ENCODE peak calls at places on chromosomes 7 and 10, in six cellular contexts. One of them, this sample, is unnamed.

GRCh38 chr10:70198696-70199466 is 28.6 kb upstream of the SAR1A start:
- DNase-seq in HepG2: no peak
- DNase-seq in GM12878: no peak
- DNase-seq in K562: no peak
- DNase-seq in GM12891: no peak
- DNase-seq in H1: no peak
- DNase-seq in this sample: no peak

GRCh38 chr7:152565731-152566130 is 110.2 kb downstream of the XRCC2 start:
- DNase-seq in GM12878: no peak
- DNase-seq in H1: no peak
- DNase-seq in HepG2: no peak
- DNase-seq in K562: no peak
- DNase-seq in GM12891: no peak
- DNase-seq in this sample: no peak

GRCh38 chr10:49269523-49269922 is 29.4 kb upstream of the C10orf71 start:
- DNase-seq in GM12878: no peak
- DNase-seq in K562: no peak
- DNase-seq in GM12891: no peak
- DNase-seq in HepG2: no peak
- DNase-seq in H1: no peak
- DNase-seq in this sample: no peak

GRCh38 chr7:131108212-131108980 is 219.3 kb upstream of the MKLN1 start:
- DNase-seq in K562: peak; percentile 50
- DNase-seq in GM12891: no peak
- DNase-seq in HepG2: no peak
- DNase-seq in H1: no peak
- DNase-seq in GM12878: no peak
- DNase-seq in this sample: no peak

GRCh38 chr7:17679427-17679826 is 260.9 kb downstream of the SNX13 start:
- DNase-seq in GM12891: no peak
- DNase-seq in K562: no peak
- DNase-seq in GM12878: no peak
- DNase-seq in H1: no peak
- DNase-seq in HepG2: no peak
- DNase-seq in this sample: no peak

GRCh38 chr7:47543056-47543455 is 38.9 kb downstream of the TNS3 start:
- DNase-seq in HepG2: no peak
- DNase-seq in K562: no peak
- DNase-seq in GM12878: no peak
- DNase-seq in H1: no peak
- DNase-seq in GM12891: no peak
- DNase-seq in this sample: no peak

GRCh38 chr7:46173526-46174191 is 252.6 kb upstream of the IGFBP3 start:
- DNase-seq in GM12878: no peak
- DNase-seq in K562: no peak
- DNase-seq in HepG2: no peak
- DNase-seq in GM12891: no peak
- DNase-seq in H1: no peak
- DNase-seq in this sample: no peak

GRCh38 chr7:71285614-71286013 is 153.7 kb downstream of the GALNT17 start:
- DNase-seq in HepG2: no peak
- DNase-seq in K562: no peak
- DNase-seq in H1: no peak
- DNase-seq in GM12891: no peak
- DNase-seq in GM12878: no peak
- DNase-seq in this sample: no peak

GRCh38 chr10:129927351-129928120 is 36.5 kb downstream of the EBF3 start:
- DNase-seq in K562: no peak
- DNase-seq in HepG2: no peak
- DNase-seq in GM12891: no peak
- DNase-seq in H1: no peak
- DNase-seq in GM12878: no peak
- DNase-seq in this sample: no peak

GRCh38 chr7:92633211-92633906 is 43.2 kb upstream of the FAM133B start:
- DNase-seq in K562: peak; percentile 76
- DNase-seq in H1: no peak
- DNase-seq in GM12878: no peak
- DNase-seq in HepG2: peak; percentile 87
- DNase-seq in GM12891: no peak
- DNase-seq in this sample: no peak

GRCh38 chr10:128908109-128908898 is 558.7 kb upstream of the MGMT start:
- DNase-seq in GM12878: peak; percentile 5
- DNase-seq in H1: no peak
- DNase-seq in K562: no peak
- DNase-seq in GM12891: no peak
- DNase-seq in HepG2: no peak
- DNase-seq in this sample: no peak

GRCh38 chr10:75034714-75035258 is 76.7 kb upstream of the SAMD8 start:
- DNase-seq in GM12878: no peak
- DNase-seq in K562: no peak
- DNase-seq in GM12891: no peak
- DNase-seq in HepG2: no peak
- DNase-seq in H1: no peak
- DNase-seq in this sample: no peak

GRCh38 chr7:78496226-78496625 is 697.7 kb downstream of the PHTF2 start:
- DNase-seq in HepG2: no peak
- DNase-seq in K562: no peak
- DNase-seq in GM12891: no peak
- DNase-seq in H1: no peak
- DNase-seq in GM12878: no peak
- DNase-seq in this sample: no peak

GRCh38 chr10:5975641-5976473 is 1.5 kb downstream of the IL15RA start:
- DNase-seq in HepG2: no peak
- DNase-seq in K562: peak; percentile 44
- DNase-seq in GM12878: peak; percentile 89
- DNase-seq in H1: no peak
- DNase-seq in GM12891: peak; percentile 60
- DNase-seq in this sample: peak; percentile 59

GRCh38 chr10:69807122-69807521 is 5.4 kb downstream of the COL13A1 start:
- DNase-seq in K562: no peak
- DNase-seq in HepG2: no peak
- DNase-seq in GM12878: no peak
- DNase-seq in H1: no peak
- DNase-seq in GM12891: no peak
- DNase-seq in this sample: no peak

GRCh38 chr7:44152971-44153947 is 12.1 kb upstream of the MYL7 start:
- DNase-seq in K562: no peak
- DNase-seq in H1: no peak
- DNase-seq in GM12878: no peak
- DNase-seq in HepG2: no peak
- DNase-seq in GM12891: no peak
- DNase-seq in this sample: no peak

GRCh38 chr10:114541081-114541833 is 116.8 kb downstream of the ABLIM1 start:
- DNase-seq in K562: no peak
- DNase-seq in HepG2: no peak
- DNase-seq in H1: no peak
- DNase-seq in GM12891: no peak
- DNase-seq in GM12878: no peak
- DNase-seq in this sample: no peak

GRCh38 chr10:88042162-88043100 is 179.0 kb downstream of the PTEN start:
- DNase-seq in H1: no peak
- DNase-seq in K562: peak; percentile 43
- DNase-seq in HepG2: no peak
- DNase-seq in GM12891: no peak
- DNase-seq in GM12878: no peak
- DNase-seq in this sample: no peak

GRCh38 chr7:82778021-82778420 is 334.4 kb upstream of the CACNA2D1 start:
- DNase-seq in GM12891: no peak
- DNase-seq in GM12878: no peak
- DNase-seq in K562: no peak
- DNase-seq in HepG2: no peak
- DNase-seq in H1: no peak
- DNase-seq in this sample: no peak

GRCh38 chr7:83105948-83106347 is 56.7 kb downstream of the PCLO start:
- DNase-seq in H1: no peak
- DNase-seq in HepG2: no peak
- DNase-seq in GM12891: no peak
- DNase-seq in K562: no peak
- DNase-seq in GM12878: no peak
- DNase-seq in this sample: no peak

GRCh38 chr7:143459359-143459758 is 16.1 kb downstream of the TAS2R60 start:
- DNase-seq in H1: no peak
- DNase-seq in GM12878: no peak
- DNase-seq in GM12891: no peak
- DNase-seq in HepG2: no peak
- DNase-seq in K562: no peak
- DNase-seq in this sample: no peak
- TF ChIP-seq POLR2AphosphoS5 in H1: no peak
- TF ChIP-seq POLR2AphosphoS5 in GM12878: no peak
- TF ChIP-seq POLR2AphosphoS5 in GM12891: no peak
- TF ChIP-seq POLR2AphosphoS5 in HepG2: no peak
- TF ChIP-seq POLR2AphosphoS5 in K562: no peak
- TF ChIP-seq POLR2AphosphoS5 in this sample: no peak

DNA sequence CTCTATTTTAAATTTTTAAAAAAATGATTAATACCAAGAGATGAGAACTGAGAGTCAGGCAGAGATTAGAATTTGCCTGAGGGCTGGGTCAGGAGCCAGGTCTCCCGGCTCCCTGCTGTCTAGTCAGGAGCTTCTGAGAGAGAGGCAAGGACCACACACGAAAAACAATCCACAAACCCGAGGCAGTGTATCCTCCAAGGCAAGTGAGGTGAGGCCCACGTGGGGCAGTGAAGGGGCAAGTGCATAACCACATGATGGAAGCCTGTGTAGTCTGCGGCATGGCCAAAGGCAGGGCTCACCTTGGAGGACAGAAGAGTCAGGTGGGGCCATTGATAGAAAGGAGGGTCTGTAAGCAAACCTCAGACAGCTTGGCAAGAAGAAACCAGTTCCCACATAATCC is 541.2 kb upstream of the FOXK1 start:
- DNase-seq in HepG2: no peak
- DNase-seq in K562: no peak
- DNase-seq in H1: no peak
- DNase-seq in GM12891: no peak
- DNase-seq in GM12878: no peak
- DNase-seq in this sample: no peak
- TF ChIP-seq POLR2A in HepG2: no peak
- TF ChIP-seq POLR2A in K562: no peak
- TF ChIP-seq POLR2A in H1: no peak
- TF ChIP-seq POLR2A in GM12891: no peak
- TF ChIP-seq POLR2A in GM12878: no peak
- TF ChIP-seq POLR2A in this sample: no peak

GRCh38 chr10:93123766-93124165 is 50.1 kb downstream of the CYP26A1 start:
- DNase-seq in HepG2: no peak
- DNase-seq in GM12891: no peak
- DNase-seq in K562: no peak
- DNase-seq in H1: no peak
- DNase-seq in GM12878: no peak
- DNase-seq in this sample: no peak

GRCh38 chr10:93124580-93125318 is 51.1 kb downstream of the CYP26A1 start:
- DNase-seq in K562: no peak
- DNase-seq in GM12891: no peak
- DNase-seq in H1: no peak
- DNase-seq in GM12878: peak; percentile 51
- DNase-seq in HepG2: no peak
- DNase-seq in this sample: no peak

GRCh38 chr10:93121311-93121710 is 47.6 kb downstream of the CYP26A1 start:
- DNase-seq in K562: no peak
- DNase-seq in H1: no peak
- DNase-seq in HepG2: no peak
- DNase-seq in GM12891: no peak
- DNase-seq in GM12878: no peak
- DNase-seq in this sample: no peak

GRCh38 chr10:93131956-93132355 is 58.3 kb downstream of the CYP26A1 start:
- DNase-seq in H1: no peak
- DNase-seq in GM12891: no peak
- DNase-seq in GM12878: no peak
- DNase-seq in HepG2: no peak
- DNase-seq in K562: no peak
- DNase-seq in this sample: no peak

DNA sequence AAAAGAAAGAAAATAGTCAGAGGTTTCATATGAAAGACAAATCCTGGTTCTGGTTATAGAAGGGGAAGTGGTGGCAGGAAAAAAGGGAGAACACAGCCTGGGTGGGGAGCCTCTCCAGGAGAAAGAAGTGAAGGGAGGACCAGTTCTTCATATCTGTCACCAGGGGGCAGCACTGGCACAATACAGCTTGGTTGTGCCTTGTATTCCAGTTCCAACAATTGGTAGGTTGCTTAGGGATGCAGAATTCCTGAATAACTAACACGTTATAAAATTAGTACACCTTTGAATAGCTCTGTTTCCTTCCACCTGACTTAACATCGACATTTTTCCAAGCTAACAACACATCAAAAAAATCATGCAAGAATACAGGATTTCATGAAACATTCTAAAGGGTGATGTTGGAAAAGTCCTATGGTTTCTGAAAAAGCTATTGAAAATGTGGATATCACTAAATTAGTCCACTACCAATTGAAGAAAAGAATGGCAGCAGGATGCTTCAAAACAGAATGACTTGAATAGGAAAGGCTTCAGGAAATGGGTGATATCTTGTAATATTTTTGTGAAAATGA is 52.9 kb downstream of the CYP26A1 start:
- DNase-seq in GM12891: no peak
- DNase-seq in K562: peak; percentile 45
- DNase-seq in GM12878: no peak
- DNase-seq in H1: peak; percentile 62
- DNase-seq in HepG2: no peak
- DNase-seq in this sample: no peak
- TF ChIP-seq TAF1 in GM12891: no peak
- TF ChIP-seq TAF1 in K562: no peak
- TF ChIP-seq TAF1 in GM12878: no peak
- TF ChIP-seq TAF1 in H1: no peak
- TF ChIP-seq TAF1 in HepG2: no peak
- TF ChIP-seq TAF1 in this sample: no peak

DNA sequence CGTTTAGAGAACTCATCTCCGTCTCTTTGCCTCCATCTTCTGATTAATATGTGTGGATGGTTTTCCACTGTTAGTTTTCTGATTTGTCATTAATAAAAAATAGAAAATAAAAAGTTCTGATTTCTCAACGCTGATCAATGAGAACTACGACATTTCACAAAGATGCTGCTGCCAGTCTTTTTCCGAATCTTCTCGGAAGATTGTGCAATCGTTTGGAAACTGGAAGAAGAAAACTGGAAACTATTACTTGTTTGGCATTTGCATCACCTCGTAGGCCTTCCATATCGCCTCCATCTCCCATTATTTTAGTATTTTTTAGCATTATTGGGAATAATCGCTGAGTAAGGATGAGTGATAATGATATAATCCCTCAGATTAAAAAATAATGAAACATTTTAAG is 123.2 kb upstream of the KLF6 start:
- DNase-seq in K562: no peak
- DNase-seq in GM12891: no peak
- DNase-seq in H1: no peak
- DNase-seq in GM12878: no peak
- DNase-seq in HepG2: no peak
- DNase-seq in this sample: no peak
- TF ChIP-seq POLR2AphosphoS5 in K562: no peak
- TF ChIP-seq POLR2AphosphoS5 in GM12891: no peak
- TF ChIP-seq POLR2AphosphoS5 in H1: no peak
- TF ChIP-seq POLR2AphosphoS5 in GM12878: no peak
- TF ChIP-seq POLR2AphosphoS5 in HepG2: no peak
- TF ChIP-seq POLR2AphosphoS5 in this sample: no peak

GRCh38 chr10:78744521-78745090 is 324.2 kb upstream of the ZMIZ1 start:
- DNase-seq in K562: no peak
- DNase-seq in GM12891: no peak
- DNase-seq in HepG2: peak; percentile 56
- DNase-seq in H1: no peak
- DNase-seq in GM12878: no peak
- DNase-seq in this sample: no peak
- TF ChIP-seq POLR2A in K562: no peak
- TF ChIP-seq POLR2A in GM12891: no peak
- TF ChIP-seq POLR2A in HepG2: no peak
- TF ChIP-seq POLR2A in H1: no peak
- TF ChIP-seq POLR2A in GM12878: no peak
- TF ChIP-seq POLR2A in this sample: no peak

GRCh38 chr7:8277394-8277982 is 15.5 kb upstream of the ICA1 start:
- DNase-seq in HepG2: peak; percentile 29
- DNase-seq in GM12891: no peak
- DNase-seq in H1: no peak
- DNase-seq in GM12878: no peak
- DNase-seq in K562: peak; percentile 44
- DNase-seq in this sample: no peak
- TF ChIP-seq TAF1 in HepG2: no peak
- TF ChIP-seq TAF1 in GM12891: no peak
- TF ChIP-seq TAF1 in H1: no peak
- TF ChIP-seq TAF1 in GM12878: no peak
- TF ChIP-seq TAF1 in K562: no peak
- TF ChIP-seq TAF1 in this sample: no peak

This sample was measured in GM12892.